ENCODE peak calls at places on chromosomes 7 and 10, in nine cellular contexts. J, B, M, E, L, A, K, P and Z are unnamed samples.

GRCh38 chr7:134085315-134085714 is 41.8 kb upstream of the LRGUK start:
- DNase-seq in J (no peak), B (no peak), M (no peak), E (no peak), L (no peak), A (no peak), K (no peak), P (no peak), Z (no peak)

GRCh38 chr10:26780106-26780792 is 80.5 kb downstream of the ABI1 start:
- DNase-seq in J (no peak), B (no peak), M (no peak), E (no peak), L (no peak), A (no peak), K (no peak), P (no peak), Z (no peak)

GRCh38 chr7:116499168-116500070 is at the start of gene CAV2:
- DNase-seq in J (peak), B (no peak), M (peak), E (peak), L (peak), A (peak), K (no peak), P (peak), Z (peak)

GRCh38 chr10:100209303-100209702 is 20.1 kb downstream of the CHUK start:
- DNase-seq in J (peak), B (no peak), M (no peak), E (no peak), L (no peak), A (peak), K (no peak), P (no peak), Z (peak)

GRCh38 chr7:117020605-117021002 is 67.3 kb downstream of the ST7 start:
- DNase-seq in J (no peak), B (no peak), M (no peak), E (no peak), L (no peak), A (no peak), K (no peak), P (no peak), Z (no peak)

GRCh38 chr7:32145911-32146310 is 75.7 kb upstream of the PDE1C start:
- DNase-seq in J (no peak), B (no peak), M (no peak), E (no peak), L (no peak), A (no peak), K (no peak), P (no peak), Z (no peak)

GRCh38 chr7:94295805-94296204 is 98.9 kb upstream of the COL1A2 start:
- DNase-seq in J (peak), B (no peak), M (peak), E (no peak), L (no peak), A (peak), K (no peak), P (no peak), Z (peak)

GRCh38 chr7:39527951-39528350 is 38.3 kb upstream of the YAE1 start:
- DNase-seq in J (peak), B (no peak), M (no peak), E (no peak), L (no peak), A (peak), K (no peak), P (no peak), Z (peak)

GRCh38 chr10:74586088-74586585 is 240.3 kb upstream of the KAT6B start:
- DNase-seq in J (peak), B (peak), M (no peak), E (no peak), L (no peak), A (peak), K (no peak), P (no peak), Z (no peak)

GRCh38 chr10:30639946-30640786 is 10.6 kb upstream of the LYZL2 start:
- DNase-seq in J (peak), B (peak), M (peak), E (no peak), L (peak), A (peak), K (no peak), P (peak), Z (peak)

GRCh38 chr10:30647089-30647488 is 17.5 kb upstream of the LYZL2 start:
- DNase-seq in J (no peak), B (no peak), M (no peak), E (no peak), L (no peak), A (no peak), K (no peak), P (no peak), Z (no peak)

DNA sequence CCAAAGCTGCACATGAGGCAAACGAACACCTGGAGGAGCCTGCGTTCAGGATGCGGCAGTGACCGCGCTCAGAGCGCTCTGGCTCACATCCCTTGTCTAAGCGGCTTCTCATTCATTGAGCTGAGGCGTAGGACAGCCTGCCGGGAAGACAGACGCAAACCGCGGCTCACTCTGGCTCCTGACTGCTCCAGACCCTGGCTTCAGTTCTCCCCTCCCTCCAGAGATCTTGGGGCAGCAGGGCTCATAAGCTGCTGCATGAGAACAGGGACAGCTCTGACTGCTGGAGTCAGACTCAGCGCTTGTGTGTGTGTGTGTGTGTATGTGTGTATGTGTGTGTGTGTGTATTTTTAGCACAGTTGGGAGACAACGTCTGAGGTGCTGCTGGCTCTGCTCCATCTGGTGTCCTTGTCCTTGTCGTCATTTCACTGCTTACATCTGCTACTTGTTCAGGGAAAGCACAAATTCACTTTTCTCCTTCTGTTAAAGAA is 15.8 kb upstream of the LYZL2 start:
- DNase-seq in J (peak), B (no peak), M (no peak), E (no peak), L (no peak), A (peak), K (peak), P (no peak), Z (peak)
- TF ChIP-seq CTCF in J (no peak), B (no peak), M (no peak), E (no peak), L (no peak), A (no peak), K (no peak), P (no peak), Z (peak)

DNA sequence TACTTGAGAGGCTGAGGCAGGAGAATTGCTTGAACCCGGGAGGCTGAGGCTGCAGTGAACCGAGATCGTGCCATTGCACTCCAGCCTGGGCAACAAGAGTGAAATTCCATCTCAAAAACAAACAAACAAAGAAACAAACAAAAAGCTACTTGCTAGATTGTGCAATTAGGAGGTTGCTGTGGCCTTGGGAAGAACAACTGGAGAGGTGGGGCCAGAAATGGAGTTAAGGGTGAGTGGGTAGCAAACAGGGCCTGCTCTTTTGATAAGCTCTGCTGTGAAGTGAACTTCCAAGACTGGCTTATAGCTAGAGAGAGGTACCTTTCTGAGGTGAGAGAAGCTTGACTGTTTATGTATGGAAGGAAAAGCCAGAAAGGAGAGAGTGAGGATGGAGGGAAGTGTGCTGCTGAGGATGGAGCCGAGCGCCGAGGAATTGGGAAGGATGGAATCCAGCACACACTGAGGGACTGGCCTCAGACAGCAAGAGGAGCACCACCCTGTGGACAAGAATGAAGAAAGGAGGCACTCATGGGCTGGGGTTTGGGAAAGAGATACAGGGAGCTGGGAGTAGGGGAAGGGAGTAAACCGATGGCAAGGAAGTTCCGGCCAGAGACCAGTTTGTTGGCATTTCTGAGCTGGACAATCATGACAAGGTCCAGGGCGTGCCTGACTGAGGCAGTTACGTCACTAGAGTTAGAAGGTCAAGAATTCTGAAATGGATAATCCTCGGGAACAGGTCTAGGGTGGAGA is 7.0 kb upstream of the RPEL1 start:
- DNase-seq in J (peak), B (no peak), M (peak), E (peak), L (peak), A (peak), K (no peak), P (peak), Z (peak)
- TF ChIP-seq CTCF in J (peak), B (peak), M (peak), E (no peak), L (no peak), A (peak), K (no peak), P (peak), Z (peak)

DNA sequence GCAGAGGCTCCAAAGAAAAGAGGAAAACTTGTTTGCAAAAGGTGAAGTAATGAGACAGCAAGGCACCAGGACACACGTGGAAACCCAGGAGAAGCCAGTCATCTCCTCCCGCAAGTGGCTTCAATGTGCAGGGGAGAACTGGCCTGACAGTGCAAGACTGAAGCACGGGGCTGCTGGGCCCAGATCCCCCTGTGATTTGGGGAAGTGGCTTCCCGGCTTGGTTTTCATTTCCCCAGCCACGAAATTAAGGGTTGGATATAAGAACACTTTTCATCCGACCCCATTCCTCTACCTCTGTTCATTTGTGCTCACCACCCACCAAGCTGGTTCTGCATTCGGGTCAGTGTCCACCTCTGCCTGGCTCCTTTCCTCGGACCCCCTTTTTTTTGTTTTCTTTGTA is 306.4 kb downstream of the FGFR2 start:
- DNase-seq in J (no peak), B (no peak), M (no peak), E (no peak), L (no peak), A (no peak), K (no peak), P (no peak), Z (no peak)
- TF ChIP-seq CTCF in J (no peak), B (no peak), M (no peak), E (no peak), L (no peak), A (no peak), K (no peak), P (no peak), Z (no peak)

DNA sequence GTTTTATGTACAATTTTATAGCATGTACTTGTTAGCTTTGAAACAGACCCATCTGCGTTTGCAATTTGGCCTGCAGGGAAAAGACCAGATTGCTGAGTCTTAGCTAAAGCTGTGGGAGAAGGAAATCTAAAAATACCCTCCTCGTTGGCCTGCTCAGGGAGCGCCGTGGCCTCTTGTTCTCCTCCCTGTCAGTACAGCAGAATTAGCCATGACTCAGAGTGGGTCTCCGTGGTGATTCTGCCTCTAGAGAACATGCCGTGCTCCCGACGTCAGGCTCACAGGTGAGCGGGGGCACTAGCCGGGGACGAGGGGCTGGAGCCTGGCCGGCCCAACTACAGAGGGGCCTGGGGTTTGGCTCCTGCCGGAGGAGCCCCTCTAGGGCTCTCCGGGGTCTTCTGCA is 98.8 kb downstream of the LHPP start:
- DNase-seq in J (peak), B (no peak), M (no peak), E (no peak), L (no peak), A (peak), K (peak), P (no peak), Z (peak)
- TF ChIP-seq CTCF in J (no peak), B (no peak), M (no peak), E (no peak), L (no peak), A (peak), K (no peak), P (no peak), Z (peak)

GRCh38 chr10:82757397-82757796 is 882.4 kb downstream of the NRG3 start:
- DNase-seq in J (no peak), B (no peak), M (no peak), E (no peak), L (no peak), A (no peak), K (no peak), P (no peak), Z (no peak)

GRCh38 chr10:82762641-82763040 is 887.6 kb downstream of the NRG3 start:
- DNase-seq in J (no peak), B (no peak), M (no peak), E (no peak), L (no peak), A (no peak), K (no peak), P (no peak), Z (no peak)

GRCh38 chr10:82759050-82759449 is 884.1 kb downstream of the NRG3 start:
- DNase-seq in J (no peak), B (no peak), M (no peak), E (no peak), L (no peak), A (no peak), K (no peak), P (no peak), Z (no peak)

DNA sequence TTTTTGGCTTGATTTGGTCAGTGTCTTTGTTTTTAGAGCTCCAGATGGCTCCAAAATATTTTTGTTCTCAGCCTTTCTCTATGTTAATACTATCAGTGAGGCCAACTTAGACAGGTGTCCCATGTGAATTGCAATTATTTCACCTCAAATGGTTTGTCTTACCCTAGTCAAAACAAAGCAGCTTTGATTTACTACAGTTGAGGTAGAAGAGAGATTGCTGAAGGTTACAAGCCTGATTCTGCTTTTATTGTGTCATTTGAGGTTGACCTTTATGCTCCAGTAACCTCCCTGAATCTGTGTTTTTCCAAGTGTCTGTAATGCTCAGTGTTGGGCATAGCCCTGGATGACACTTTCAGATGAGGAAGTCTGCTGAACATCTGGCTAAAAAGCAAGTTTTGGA is 882.9 kb downstream of the NRG3 start:
- DNase-seq in J (no peak), B (no peak), M (no peak), E (no peak), L (no peak), A (no peak), K (no peak), P (no peak), Z (no peak)
- TF ChIP-seq CTCF in J (no peak), B (no peak), M (no peak), E (no peak), L (no peak), A (no peak), K (no peak), P (no peak), Z (no peak)

GRCh38 chr7:91046322-91047088 is 217.7 kb upstream of the FZD1 start:
- DNase-seq in J (peak), B (no peak), M (no peak), E (no peak), L (no peak), A (peak), K (no peak), P (no peak), Z (peak)
- TF ChIP-seq CTCF in J (peak), B (peak), M (peak), E (no peak), L (peak), A (peak), K (no peak), P (no peak), Z (peak)

GRCh38 chr7:149753370-149754233 is 19.8 kb downstream of the ZNF467 start:
- DNase-seq in J (peak), B (no peak), M (peak), E (no peak), L (no peak), A (peak), K (no peak), P (peak), Z (peak)
- TF ChIP-seq CTCF in J (peak), B (peak), M (peak), E (peak), L (peak), A (peak), K (peak), P (peak), Z (peak)